ENCODE peak calls at places on chromosomes 13 and 19, in five cellular contexts. T is IMR-90, P is stomach, N is breast epithelium, M is uterus. L is an unnamed sample.

GRCh38 chr19:14467816-14468215 is 7.3 kb downstream of the PTGER1 start:
- DNase-seq in T (no peak), P (no peak), N (no peak), M (no peak), L (peak; percentile 22)

GRCh38 chr13:112734696-112735547 is 45.1 kb downstream of the ATP11A start:
- DNase-seq in T (peak; percentile 18), P (no peak), N (no peak), M (no peak), L (no peak)

GRCh38 chr13:114095486-114095885 is 36.9 kb downstream of the RASA3 start:
- DNase-seq in T (no peak), P (no peak), N (no peak), M (peak; percentile 8), L (no peak)

GRCh38 chr13:104586010-104586746 is 1520.0 kb upstream of the SLC10A2 start:
- DNase-seq in T (peak; percentile 87), P (no peak), N (no peak), M (no peak), L (no peak)

GRCh38 chr19:53868091-53868891 is 608 bp downstream of the MYADM start:
- DNase-seq in T (peak; percentile 42), P (peak; percentile 44), N (peak; percentile 66), M (peak; percentile 71), L (no peak)

GRCh38 chr13:24065172-24065571 is 95.3 kb upstream of the SPATA13 start:
- DNase-seq in T (no peak), P (no peak), N (no peak), M (no peak), L (no peak)

GRCh38 chr13:74200081-74200480 is 65.9 kb upstream of the KLF12 start:
- DNase-seq in T (peak; percentile 86), P (no peak), N (no peak), M (no peak), L (no peak)

GRCh38 chr19:28313633-28314032 is 899.3 kb downstream of the UQCRFS1 start:
- DNase-seq in T (peak; percentile 17), P (no peak), N (no peak), M (peak; percentile 24), L (no peak)

GRCh38 chr19:3880471-3881271 is at the start of gene ATCAY:
- DNase-seq in T (no peak), P (no peak), N (no peak), M (no peak), L (no peak)

GRCh38 chr19:30479231-30479630 is 107.0 kb downstream of the ZNF536 start:
- DNase-seq in T (no peak), P (no peak), N (peak; percentile 22), M (peak; percentile 20), L (no peak)

GRCh38 chr19:13110099-13110610 is 6.4 kb downstream of the TRMT1 start:
- DNase-seq in T (no peak), P (no peak), N (no peak), M (no peak), L (no peak)

GRCh38 chr13:21012841-21013681 is 48.3 kb downstream of the LATS2 start:
- DNase-seq in T (no peak), P (no peak), N (no peak), M (no peak), L (no peak)

GRCh38 chr13:91154553-91154952 is 192.9 kb upstream of the MIR17HG start:
- DNase-seq in T (no peak), P (no peak), N (no peak), M (no peak), L (no peak)

GRCh38 chr19:44657211-44657921 is 13.7 kb downstream of the PVR start:
- DNase-seq in T (peak; percentile 68), P (peak; percentile 71), N (peak; percentile 23), M (peak; percentile 39), L (peak; percentile 61)

GRCh38 chr19:13022111-13022858 is 27.0 kb downstream of the NFIX start:
- DNase-seq in T (peak; percentile 76), P (no peak), N (no peak), M (peak; percentile 59), L (no peak)

GRCh38 chr13:52760078-52760477 is 20.5 kb upstream of the CNMD start:
- DNase-seq in T (no peak), P (no peak), N (no peak), M (no peak), L (no peak)

GRCh38 chr19:18650468-18651001 is 13.7 kb downstream of the KLHL26 start:
- DNase-seq in T (peak; percentile 93), P (peak; percentile 45), N (no peak), M (peak; percentile 85), L (no peak)

GRCh38 chr13:32905864-32906180 is 110.4 kb upstream of the KL start:
- DNase-seq in T (peak; percentile 19), P (no peak), N (no peak), M (peak; percentile 54), L (no peak)

GRCh38 chr19:3982701-3983541 is 2.3 kb downstream of the EEF2 start:
- DNase-seq in T (peak; percentile 74), P (no peak), N (peak; percentile 41), M (no peak), L (no peak)

GRCh38 chr13:20495087-20496023 is 30.3 kb downstream of the CRYL1 start:
- DNase-seq in T (peak; percentile 72), P (peak; percentile 65), N (peak; percentile 43), M (peak; percentile 43), L (peak; percentile 79)

GRCh38 chr13:39102981-39103490 is 64.8 kb downstream of the NHLRC3 start:
- DNase-seq in T (no peak), P (no peak), N (no peak), M (no peak), L (no peak)

GRCh38 chr19:36605839-36606478 is 846 bp downstream of the ZNF382 start:
- DNase-seq in T (no peak), P (no peak), N (no peak), M (no peak), L (no peak)

GRCh38 chr13:102868366-102868936 is 22.6 kb downstream of the ERCC5 start:
- DNase-seq in T (peak; percentile 35), P (no peak), N (no peak), M (no peak), L (no peak)

GRCh38 chr19:47494729-47495128 is 10.7 kb upstream of the KPTN start:
- DNase-seq in T (no peak), P (no peak), N (no peak), M (no peak), L (peak; percentile 81)

GRCh38 chr19:53912653-53913052 is 3.6 kb downstream of the CACNG7 start:
- DNase-seq in T (no peak), P (no peak), N (no peak), M (no peak), L (no peak)

GRCh38 chr13:110138700-110139036 is 168.3 kb downstream of the COL4A1 start:
- DNase-seq in T (no peak), P (no peak), N (no peak), M (no peak), L (no peak)

GRCh38 chr13:110136660-110137585 is 170.0 kb downstream of the COL4A1 start:
- DNase-seq in T (no peak), P (no peak), N (no peak), M (no peak), L (no peak)

GRCh38 chr13:110137677-110138008 is 169.3 kb downstream of the COL4A1 start:
- DNase-seq in T (no peak), P (no peak), N (peak; percentile 52), M (peak; percentile 37), L (peak; percentile 30)

GRCh38 chr13:110140099-110140498 is 166.9 kb downstream of the COL4A1 start:
- DNase-seq in T (no peak), P (no peak), N (no peak), M (no peak), L (no peak)

DNA sequence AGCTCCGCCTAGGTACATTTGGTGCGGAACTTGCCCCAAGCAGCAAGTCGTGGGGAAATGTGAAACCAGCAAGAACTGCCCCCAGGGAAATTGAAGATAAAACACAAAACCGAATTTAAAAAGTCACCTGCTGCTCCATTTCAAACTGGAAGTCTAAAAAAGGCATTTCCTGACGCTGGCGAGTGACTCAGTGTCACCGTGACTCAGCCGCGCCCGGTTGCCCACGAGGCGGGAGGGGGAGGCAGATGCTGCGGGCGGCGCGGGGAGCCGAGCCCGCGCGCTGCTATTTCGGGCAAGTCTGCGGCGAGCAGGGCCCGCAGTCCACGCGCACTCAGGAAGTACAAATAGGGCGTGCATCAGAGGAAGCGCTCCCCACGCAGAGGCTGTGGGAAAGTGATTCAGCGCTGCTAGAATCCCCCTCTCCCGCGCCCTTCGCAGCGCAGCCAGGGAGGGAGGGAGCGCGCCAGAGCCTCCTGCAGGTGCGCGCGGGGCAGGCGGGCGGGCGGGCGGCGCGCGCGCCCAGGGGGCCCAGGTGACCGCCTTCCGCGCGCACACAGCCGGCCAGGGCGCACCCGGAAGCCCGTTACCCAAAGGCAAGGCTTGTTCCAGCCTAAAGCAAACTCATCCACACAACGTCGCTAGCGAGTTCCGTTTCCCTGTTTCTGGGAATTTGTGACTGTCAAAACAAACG is 168.8 kb downstream of the COL4A1 start:
- DNase-seq in T (peak; percentile 79), P (peak; percentile 55), N (peak; percentile 40), M (peak; percentile 63), L (peak; percentile 77)
- TF ChIP-seq POLR2A in T (no peak), P (no peak), N (no peak), M (peak; percentile 33), L (peak; percentile 20)

GRCh38 chr13:27403252-27403678 is 21.2 kb upstream of the GTF3A start:
- DNase-seq in T (peak; percentile 65), P (no peak), N (no peak), M (no peak), L (no peak)
- TF ChIP-seq POLR2A in T (no peak), P (no peak), N (no peak), M (no peak), L (no peak)

GRCh38 chr13:80336335-80336734 is 4.6 kb downstream of the SPRY2 start:
- DNase-seq in T (peak; percentile 18), P (no peak), N (no peak), M (no peak), L (no peak)
- TF ChIP-seq POLR2A in T (no peak), P (no peak), N (no peak), M (no peak), L (no peak)

DNA sequence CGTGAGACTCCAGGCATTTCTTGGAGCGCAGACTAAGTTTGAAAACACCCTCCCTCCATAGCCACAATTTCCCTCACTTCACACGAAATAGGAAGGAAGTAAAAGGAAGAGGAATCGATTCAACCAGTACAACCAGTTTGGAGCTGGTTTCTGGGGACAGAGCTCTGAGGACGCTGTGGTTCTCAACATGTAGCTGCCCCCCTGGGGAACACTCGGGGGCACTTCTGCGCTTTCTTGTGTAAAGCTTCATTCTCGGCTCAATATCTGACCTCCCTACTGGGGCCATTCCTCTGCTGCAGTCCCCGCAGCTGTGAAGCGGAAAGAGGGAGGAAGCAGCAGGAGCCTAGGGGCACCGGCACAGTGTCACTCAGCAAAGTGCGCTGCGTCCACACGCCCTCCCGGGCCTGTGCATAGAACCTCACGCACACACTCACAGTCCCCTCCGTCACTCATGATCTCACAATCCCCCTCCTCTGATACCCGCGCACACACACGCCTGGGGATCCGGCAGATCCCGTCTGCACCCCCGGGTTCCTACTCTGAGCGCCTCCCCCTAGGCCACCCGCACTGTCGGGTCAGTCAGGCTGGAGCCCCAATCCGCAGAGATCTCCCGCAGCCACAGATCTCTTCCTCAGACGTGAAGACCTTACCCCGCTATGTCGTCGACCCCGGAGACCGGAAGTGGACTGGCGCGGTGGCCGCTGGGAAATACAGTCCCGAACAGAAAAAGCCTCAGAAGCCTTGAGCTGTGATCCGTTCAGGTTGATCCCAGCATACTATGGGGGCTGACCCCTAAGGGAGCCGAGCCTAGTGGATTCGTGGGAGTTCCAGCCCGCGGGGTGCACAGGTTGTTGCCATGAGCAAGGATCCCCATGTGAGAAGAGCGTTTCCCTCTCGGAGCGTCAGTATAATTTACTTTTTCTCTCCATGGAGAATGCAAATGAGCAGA is at the start of gene ZNF780A:
- DNase-seq in T (peak; percentile 47), P (peak; percentile 76), N (peak; percentile 31), M (peak; percentile 69), L (peak; percentile 85)
- TF ChIP-seq POLR2A in T (peak; percentile 43), P (no peak), N (no peak), M (peak; percentile 32), L (peak; percentile 78)

GRCh38 chr13:60165391-60166099 is 1.8 kb upstream of the DIAPH3 start:
- DNase-seq in T (peak; percentile 75), P (no peak), N (no peak), M (no peak), L (peak; percentile 21)
- TF ChIP-seq POLR2A in T (no peak), P (no peak), N (no peak), M (no peak), L (no peak)

L was measured in erythroblast.